ENCODE peak calls at places on chromosome 16, in five cellular contexts. One of them, this sample, is unnamed.
A peak's percentile ranks its signal among the peaks of the same experiment; 100 is the strongest.

GRCh38 chr16:4664538-4665418 is 28.6 kb upstream of the NUDT16L1 start:
- DNase-seq in Caki2: no peak
- DNase-seq in MG63: no peak
- DNase-seq in effector memory CD4-positive, alpha-beta T cell: peak; percentile 53
- DNase-seq in mucosa of descending colon: peak; percentile 73
- DNase-seq in this sample: no peak

GRCh38 chr16:20348365-20349185 is 3.9 kb downstream of the UMOD start:
- DNase-seq in mucosa of descending colon: peak; percentile 13
- DNase-seq in Caki2: no peak
- DNase-seq in MG63: no peak
- DNase-seq in effector memory CD4-positive, alpha-beta T cell: no peak
- DNase-seq in this sample: peak; percentile 86

GRCh38 chr16:87436225-87437172 is 44.4 kb downstream of the MAP1LC3B start:
- DNase-seq in Caki2: no peak
- DNase-seq in MG63: peak; percentile 38
- DNase-seq in effector memory CD4-positive, alpha-beta T cell: no peak
- DNase-seq in mucosa of descending colon: no peak
- DNase-seq in this sample: no peak

GRCh38 chr16:72679856-72680255 is 368.1 kb downstream of the ZFHX3 start:
- DNase-seq in mucosa of descending colon: no peak
- DNase-seq in MG63: no peak
- DNase-seq in Caki2: no peak
- DNase-seq in effector memory CD4-positive, alpha-beta T cell: no peak
- DNase-seq in this sample: no peak

GRCh38 chr16:57540906-57541753 is 1.3 kb upstream of the ADGRG5 start:
- DNase-seq in MG63: no peak
- DNase-seq in Caki2: no peak
- DNase-seq in effector memory CD4-positive, alpha-beta T cell: no peak
- DNase-seq in mucosa of descending colon: no peak
- DNase-seq in this sample: peak; percentile 39

GRCh38 chr16:4882633-4883285 is 35.5 kb downstream of the UBN1 start:
- DNase-seq in mucosa of descending colon: no peak
- DNase-seq in effector memory CD4-positive, alpha-beta T cell: no peak
- DNase-seq in Caki2: peak; percentile 96
- DNase-seq in MG63: no peak
- DNase-seq in this sample: no peak

GRCh38 chr16:84597518-84598390 is 20.1 kb downstream of the COTL1 start:
- DNase-seq in MG63: no peak
- DNase-seq in effector memory CD4-positive, alpha-beta T cell: no peak
- DNase-seq in mucosa of descending colon: no peak
- DNase-seq in Caki2: no peak
- DNase-seq in this sample: no peak

GRCh38 chr16:64410306-64410705 is 711.6 kb downstream of the CDH11 start:
- DNase-seq in mucosa of descending colon: no peak
- DNase-seq in MG63: no peak
- DNase-seq in Caki2: no peak
- DNase-seq in effector memory CD4-positive, alpha-beta T cell: no peak
- DNase-seq in this sample: no peak

GRCh38 chr16:9657659-9658058 is 524.6 kb downstream of the GRIN2A start:
- DNase-seq in effector memory CD4-positive, alpha-beta T cell: no peak
- DNase-seq in MG63: no peak
- DNase-seq in mucosa of descending colon: no peak
- DNase-seq in Caki2: no peak
- DNase-seq in this sample: no peak

GRCh38 chr16:19380316-19380715 is 37.4 kb upstream of the TMC5 start:
- DNase-seq in Caki2: no peak
- DNase-seq in MG63: no peak
- DNase-seq in effector memory CD4-positive, alpha-beta T cell: no peak
- DNase-seq in mucosa of descending colon: no peak
- DNase-seq in this sample: no peak

GRCh38 chr16:72270531-72270930 is 98.6 kb upstream of the PMFBP1 start:
- DNase-seq in mucosa of descending colon: peak; percentile 44
- DNase-seq in Caki2: no peak
- DNase-seq in MG63: no peak
- DNase-seq in effector memory CD4-positive, alpha-beta T cell: no peak
- DNase-seq in this sample: no peak

GRCh38 chr16:4051591-4051990 is 64.7 kb downstream of the ADCY9 start:
- DNase-seq in mucosa of descending colon: no peak
- DNase-seq in effector memory CD4-positive, alpha-beta T cell: no peak
- DNase-seq in Caki2: no peak
- DNase-seq in MG63: no peak
- DNase-seq in this sample: no peak

GRCh38 chr16:84854759-84855158 is 35.0 kb downstream of the CRISPLD2 start:
- DNase-seq in MG63: no peak
- DNase-seq in mucosa of descending colon: no peak
- DNase-seq in effector memory CD4-positive, alpha-beta T cell: no peak
- DNase-seq in Caki2: no peak
- DNase-seq in this sample: no peak

GRCh38 chr16:88350922-88351321 is 31.8 kb upstream of the ZNF469 start:
- DNase-seq in mucosa of descending colon: no peak
- DNase-seq in MG63: no peak
- DNase-seq in Caki2: no peak
- DNase-seq in effector memory CD4-positive, alpha-beta T cell: no peak
- DNase-seq in this sample: peak; percentile 51

GRCh38 chr16:78524066-78524595 is 424.7 kb downstream of the WWOX start:
- DNase-seq in MG63: no peak
- DNase-seq in Caki2: no peak
- DNase-seq in effector memory CD4-positive, alpha-beta T cell: no peak
- DNase-seq in mucosa of descending colon: no peak
- DNase-seq in this sample: no peak

GRCh38 chr16:86466695-86467406 is 43.5 kb upstream of the FOXF1 start:
- DNase-seq in effector memory CD4-positive, alpha-beta T cell: no peak
- DNase-seq in mucosa of descending colon: peak; percentile 27
- DNase-seq in Caki2: peak; percentile 67
- DNase-seq in MG63: peak; percentile 100
- DNase-seq in this sample: no peak